ENCODE peak calls at places on chromosome 3, in eight cellular contexts. One of them, this sample, is unnamed.
A peak's percentile ranks its signal among the peaks of the same experiment; 100 is the strongest.

GRCh38 chr3:183754052-183754451 is 56.5 kb downstream of the YEATS2 start:
- DNase-seq in NCI-H524 treated with DMSO at 0.1 percent for 48 hours: no peak
- DNase-seq in AG20443: no peak
- DNase-seq in substantia nigra: no peak
- DNase-seq in stimulated activated CD4-positive, alpha-beta T cell treated with anti-CD3 and anti-CD28 coated beads, Interleukin-15, amount 100 ng/mL, for 48 hours: no peak
- DNase-seq in M059J: no peak
- DNase-seq in astrocyte of the spinal cord: no peak
- DNase-seq in RWPE1: no peak
- DNase-seq in this sample: no peak

GRCh38 chr3:69212411-69213160 is 90.2 kb upstream of the LMOD3 start:
- DNase-seq in RWPE1: peak; percentile 51
- DNase-seq in AG20443: no peak
- DNase-seq in stimulated activated CD4-positive, alpha-beta T cell treated with anti-CD3 and anti-CD28 coated beads, Interleukin-15, amount 100 ng/mL, for 48 hours: no peak
- DNase-seq in astrocyte of the spinal cord: peak; percentile 83
- DNase-seq in NCI-H524 treated with DMSO at 0.1 percent for 48 hours: no peak
- DNase-seq in substantia nigra: no peak
- DNase-seq in M059J: peak; percentile 64
- DNase-seq in this sample: peak; percentile 47

GRCh38 chr3:129310111-129310601 is 31.5 kb downstream of the HMCES start:
- DNase-seq in AG20443: peak; percentile 1
- DNase-seq in astrocyte of the spinal cord: no peak
- DNase-seq in M059J: no peak
- DNase-seq in RWPE1: peak; percentile 86
- DNase-seq in stimulated activated CD4-positive, alpha-beta T cell treated with anti-CD3 and anti-CD28 coated beads, Interleukin-15, amount 100 ng/mL, for 48 hours: no peak
- DNase-seq in NCI-H524 treated with DMSO at 0.1 percent for 48 hours: no peak
- DNase-seq in substantia nigra: no peak
- DNase-seq in this sample: peak; percentile 69

GRCh38 chr3:131503328-131503650 is 518 bp upstream of the MRPL3 start:
- DNase-seq in substantia nigra: no peak
- DNase-seq in M059J: peak; percentile 8
- DNase-seq in NCI-H524 treated with DMSO at 0.1 percent for 48 hours: no peak
- DNase-seq in astrocyte of the spinal cord: no peak
- DNase-seq in RWPE1: no peak
- DNase-seq in stimulated activated CD4-positive, alpha-beta T cell treated with anti-CD3 and anti-CD28 coated beads, Interleukin-15, amount 100 ng/mL, for 48 hours: no peak
- DNase-seq in AG20443: peak; percentile 30
- DNase-seq in this sample: no peak

GRCh38 chr3:42867138-42867537 is 8.5 kb downstream of the CYP8B1 start:
- DNase-seq in substantia nigra: no peak
- DNase-seq in AG20443: no peak
- DNase-seq in NCI-H524 treated with DMSO at 0.1 percent for 48 hours: no peak
- DNase-seq in stimulated activated CD4-positive, alpha-beta T cell treated with anti-CD3 and anti-CD28 coated beads, Interleukin-15, amount 100 ng/mL, for 48 hours: no peak
- DNase-seq in M059J: no peak
- DNase-seq in RWPE1: no peak
- DNase-seq in astrocyte of the spinal cord: no peak
- DNase-seq in this sample: no peak

GRCh38 chr3:147423601-147424324 is 14.6 kb downstream of the ZIC1 start:
- DNase-seq in NCI-H524 treated with DMSO at 0.1 percent for 48 hours: no peak
- DNase-seq in M059J: no peak
- DNase-seq in astrocyte of the spinal cord: peak; percentile 67
- DNase-seq in stimulated activated CD4-positive, alpha-beta T cell treated with anti-CD3 and anti-CD28 coated beads, Interleukin-15, amount 100 ng/mL, for 48 hours: no peak
- DNase-seq in RWPE1: no peak
- DNase-seq in substantia nigra: no peak
- DNase-seq in AG20443: no peak
- DNase-seq in this sample: no peak

GRCh38 chr3:149342413-149343340 is 9.2 kb upstream of the TM4SF18 start:
- DNase-seq in AG20443: peak; percentile 56
- DNase-seq in RWPE1: no peak
- DNase-seq in astrocyte of the spinal cord: peak; percentile 78
- DNase-seq in NCI-H524 treated with DMSO at 0.1 percent for 48 hours: no peak
- DNase-seq in M059J: peak; percentile 95
- DNase-seq in substantia nigra: no peak
- DNase-seq in stimulated activated CD4-positive, alpha-beta T cell treated with anti-CD3 and anti-CD28 coated beads, Interleukin-15, amount 100 ng/mL, for 48 hours: no peak
- DNase-seq in this sample: no peak

GRCh38 chr3:95049841-95050240 is 987.0 kb downstream of the NSUN3 start:
- DNase-seq in astrocyte of the spinal cord: no peak
- DNase-seq in stimulated activated CD4-positive, alpha-beta T cell treated with anti-CD3 and anti-CD28 coated beads, Interleukin-15, amount 100 ng/mL, for 48 hours: no peak
- DNase-seq in RWPE1: no peak
- DNase-seq in M059J: no peak
- DNase-seq in NCI-H524 treated with DMSO at 0.1 percent for 48 hours: no peak
- DNase-seq in AG20443: no peak
- DNase-seq in substantia nigra: no peak
- DNase-seq in this sample: no peak

GRCh38 chr3:172461530-172462138 is 13.4 kb upstream of the GHSR start:
- DNase-seq in RWPE1: peak; percentile 56
- DNase-seq in AG20443: peak; percentile 50
- DNase-seq in NCI-H524 treated with DMSO at 0.1 percent for 48 hours: peak; percentile 18
- DNase-seq in stimulated activated CD4-positive, alpha-beta T cell treated with anti-CD3 and anti-CD28 coated beads, Interleukin-15, amount 100 ng/mL, for 48 hours: no peak
- DNase-seq in M059J: peak; percentile 46
- DNase-seq in astrocyte of the spinal cord: peak; percentile 28
- DNase-seq in substantia nigra: no peak
- DNase-seq in this sample: peak; percentile 48

GRCh38 chr3:171462224-171462623 is 2.0 kb upstream of the TNIK start:
- DNase-seq in M059J: peak; percentile 39
- DNase-seq in RWPE1: no peak
- DNase-seq in AG20443: no peak
- DNase-seq in astrocyte of the spinal cord: no peak
- DNase-seq in NCI-H524 treated with DMSO at 0.1 percent for 48 hours: peak; percentile 67
- DNase-seq in substantia nigra: no peak
- DNase-seq in stimulated activated CD4-positive, alpha-beta T cell treated with anti-CD3 and anti-CD28 coated beads, Interleukin-15, amount 100 ng/mL, for 48 hours: no peak
- DNase-seq in this sample: no peak

GRCh38 chr3:54691230-54691900 is 236.5 kb downstream of the LRTM1 start:
- DNase-seq in AG20443: no peak
- DNase-seq in stimulated activated CD4-positive, alpha-beta T cell treated with anti-CD3 and anti-CD28 coated beads, Interleukin-15, amount 100 ng/mL, for 48 hours: no peak
- DNase-seq in NCI-H524 treated with DMSO at 0.1 percent for 48 hours: no peak
- DNase-seq in RWPE1: no peak
- DNase-seq in substantia nigra: no peak
- DNase-seq in M059J: peak; percentile 56
- DNase-seq in astrocyte of the spinal cord: no peak
- DNase-seq in this sample: no peak

GRCh38 chr3:25350741-25351140 is 77.3 kb upstream of the RARB start:
- DNase-seq in substantia nigra: no peak
- DNase-seq in M059J: no peak
- DNase-seq in RWPE1: no peak
- DNase-seq in stimulated activated CD4-positive, alpha-beta T cell treated with anti-CD3 and anti-CD28 coated beads, Interleukin-15, amount 100 ng/mL, for 48 hours: no peak
- DNase-seq in astrocyte of the spinal cord: no peak
- DNase-seq in NCI-H524 treated with DMSO at 0.1 percent for 48 hours: no peak
- DNase-seq in AG20443: no peak
- DNase-seq in this sample: no peak

GRCh38 chr3:48926425-48927392 is 8.1 kb downstream of the ARIH2 start:
- DNase-seq in NCI-H524 treated with DMSO at 0.1 percent for 48 hours: no peak
- DNase-seq in substantia nigra: no peak
- DNase-seq in RWPE1: no peak
- DNase-seq in M059J: peak; percentile 27
- DNase-seq in stimulated activated CD4-positive, alpha-beta T cell treated with anti-CD3 and anti-CD28 coated beads, Interleukin-15, amount 100 ng/mL, for 48 hours: no peak
- DNase-seq in AG20443: no peak
- DNase-seq in astrocyte of the spinal cord: no peak
- DNase-seq in this sample: peak; percentile 13

GRCh38 chr3:86929046-86929445 is 61.9 kb downstream of the VGLL3 start:
- DNase-seq in substantia nigra: no peak
- DNase-seq in AG20443: no peak
- DNase-seq in astrocyte of the spinal cord: no peak
- DNase-seq in NCI-H524 treated with DMSO at 0.1 percent for 48 hours: no peak
- DNase-seq in stimulated activated CD4-positive, alpha-beta T cell treated with anti-CD3 and anti-CD28 coated beads, Interleukin-15, amount 100 ng/mL, for 48 hours: no peak
- DNase-seq in RWPE1: no peak
- DNase-seq in M059J: peak; percentile 4
- DNase-seq in this sample: no peak

GRCh38 chr3:165635791-165636681 is 201.2 kb downstream of the BCHE start:
- DNase-seq in AG20443: no peak
- DNase-seq in M059J: no peak
- DNase-seq in substantia nigra: no peak
- DNase-seq in astrocyte of the spinal cord: peak; percentile 8
- DNase-seq in stimulated activated CD4-positive, alpha-beta T cell treated with anti-CD3 and anti-CD28 coated beads, Interleukin-15, amount 100 ng/mL, for 48 hours: no peak
- DNase-seq in NCI-H524 treated with DMSO at 0.1 percent for 48 hours: no peak
- DNase-seq in RWPE1: no peak
- DNase-seq in this sample: no peak

GRCh38 chr3:182810574-182811268 is 17.4 kb downstream of the ATP11B start:
- DNase-seq in stimulated activated CD4-positive, alpha-beta T cell treated with anti-CD3 and anti-CD28 coated beads, Interleukin-15, amount 100 ng/mL, for 48 hours: no peak
- DNase-seq in M059J: no peak
- DNase-seq in AG20443: no peak
- DNase-seq in NCI-H524 treated with DMSO at 0.1 percent for 48 hours: no peak
- DNase-seq in RWPE1: no peak
- DNase-seq in astrocyte of the spinal cord: peak; percentile 25
- DNase-seq in substantia nigra: no peak
- DNase-seq in this sample: no peak

GRCh38 chr3:130773371-130773770 is 26.7 kb upstream of the PIK3R4 start:
- DNase-seq in substantia nigra: no peak
- DNase-seq in NCI-H524 treated with DMSO at 0.1 percent for 48 hours: no peak
- DNase-seq in stimulated activated CD4-positive, alpha-beta T cell treated with anti-CD3 and anti-CD28 coated beads, Interleukin-15, amount 100 ng/mL, for 48 hours: no peak
- DNase-seq in AG20443: peak; percentile 12
- DNase-seq in RWPE1: no peak
- DNase-seq in astrocyte of the spinal cord: peak; percentile 16
- DNase-seq in M059J: no peak
- DNase-seq in this sample: no peak

GRCh38 chr3:88824646-88825303 is 282.6 kb upstream of the EPHA3 start:
- DNase-seq in substantia nigra: no peak
- DNase-seq in astrocyte of the spinal cord: peak; percentile 65
- DNase-seq in RWPE1: no peak
- DNase-seq in M059J: no peak
- DNase-seq in stimulated activated CD4-positive, alpha-beta T cell treated with anti-CD3 and anti-CD28 coated beads, Interleukin-15, amount 100 ng/mL, for 48 hours: no peak
- DNase-seq in NCI-H524 treated with DMSO at 0.1 percent for 48 hours: no peak
- DNase-seq in AG20443: no peak
- DNase-seq in this sample: no peak

GRCh38 chr3:40873934-40874699 is 325.2 kb upstream of the CTNNB1 start:
- DNase-seq in NCI-H524 treated with DMSO at 0.1 percent for 48 hours: no peak
- DNase-seq in stimulated activated CD4-positive, alpha-beta T cell treated with anti-CD3 and anti-CD28 coated beads, Interleukin-15, amount 100 ng/mL, for 48 hours: no peak
- DNase-seq in astrocyte of the spinal cord: no peak
- DNase-seq in RWPE1: no peak
- DNase-seq in M059J: no peak
- DNase-seq in substantia nigra: no peak
- DNase-seq in AG20443: no peak
- DNase-seq in this sample: no peak

GRCh38 chr3:185559706-185560090 is 7.3 kb upstream of the LIPH start:
- DNase-seq in astrocyte of the spinal cord: no peak
- DNase-seq in substantia nigra: no peak
- DNase-seq in AG20443: no peak
- DNase-seq in stimulated activated CD4-positive, alpha-beta T cell treated with anti-CD3 and anti-CD28 coated beads, Interleukin-15, amount 100 ng/mL, for 48 hours: no peak
- DNase-seq in NCI-H524 treated with DMSO at 0.1 percent for 48 hours: no peak
- DNase-seq in M059J: no peak
- DNase-seq in RWPE1: no peak
- DNase-seq in this sample: no peak

GRCh38 chr3:113002676-113003075 is 11.9 kb downstream of the GTPBP8 start:
- DNase-seq in astrocyte of the spinal cord: no peak
- DNase-seq in NCI-H524 treated with DMSO at 0.1 percent for 48 hours: no peak
- DNase-seq in stimulated activated CD4-positive, alpha-beta T cell treated with anti-CD3 and anti-CD28 coated beads, Interleukin-15, amount 100 ng/mL, for 48 hours: peak; percentile 38
- DNase-seq in M059J: peak; percentile 50
- DNase-seq in AG20443: no peak
- DNase-seq in substantia nigra: no peak
- DNase-seq in RWPE1: no peak
- DNase-seq in this sample: no peak

GRCh38 chr3:185880600-185880999 is 55.8 kb upstream of the IGF2BP2 start:
- DNase-seq in AG20443: no peak
- DNase-seq in substantia nigra: no peak
- DNase-seq in NCI-H524 treated with DMSO at 0.1 percent for 48 hours: no peak
- DNase-seq in RWPE1: no peak
- DNase-seq in astrocyte of the spinal cord: no peak
- DNase-seq in M059J: peak; percentile 34
- DNase-seq in stimulated activated CD4-positive, alpha-beta T cell treated with anti-CD3 and anti-CD28 coated beads, Interleukin-15, amount 100 ng/mL, for 48 hours: no peak
- DNase-seq in this sample: no peak

GRCh38 chr3:127914584-127914983 is 448 bp upstream of the KBTBD12 start:
- DNase-seq in RWPE1: no peak
- DNase-seq in substantia nigra: no peak
- DNase-seq in astrocyte of the spinal cord: no peak
- DNase-seq in M059J: peak; percentile 32
- DNase-seq in stimulated activated CD4-positive, alpha-beta T cell treated with anti-CD3 and anti-CD28 coated beads, Interleukin-15, amount 100 ng/mL, for 48 hours: no peak
- DNase-seq in AG20443: no peak
- DNase-seq in NCI-H524 treated with DMSO at 0.1 percent for 48 hours: no peak
- DNase-seq in this sample: no peak

GRCh38 chr3:63863150-63864007 is at the start of the genes ATXN7 and THOC7:
- DNase-seq in stimulated activated CD4-positive, alpha-beta T cell treated with anti-CD3 and anti-CD28 coated beads, Interleukin-15, amount 100 ng/mL, for 48 hours: peak; percentile 40
- DNase-seq in AG20443: peak; percentile 90
- DNase-seq in RWPE1: peak; percentile 55
- DNase-seq in NCI-H524 treated with DMSO at 0.1 percent for 48 hours: no peak
- DNase-seq in substantia nigra: peak; percentile 35
- DNase-seq in M059J: peak; percentile 45
- DNase-seq in astrocyte of the spinal cord: peak; percentile 57
- DNase-seq in this sample: peak; percentile 85

GRCh38 chr3:76403556-76403955 is 618.2 kb upstream of the ZNF717 start:
- DNase-seq in RWPE1: no peak
- DNase-seq in stimulated activated CD4-positive, alpha-beta T cell treated with anti-CD3 and anti-CD28 coated beads, Interleukin-15, amount 100 ng/mL, for 48 hours: no peak
- DNase-seq in M059J: no peak
- DNase-seq in AG20443: no peak
- DNase-seq in substantia nigra: no peak
- DNase-seq in NCI-H524 treated with DMSO at 0.1 percent for 48 hours: no peak
- DNase-seq in astrocyte of the spinal cord: peak; percentile 15
- DNase-seq in this sample: no peak

GRCh38 chr3:168820748-168821445 is 725.2 kb upstream of the GOLIM4 start:
- DNase-seq in astrocyte of the spinal cord: no peak
- DNase-seq in AG20443: no peak
- DNase-seq in RWPE1: no peak
- DNase-seq in substantia nigra: no peak
- DNase-seq in NCI-H524 treated with DMSO at 0.1 percent for 48 hours: no peak
- DNase-seq in M059J: no peak
- DNase-seq in stimulated activated CD4-positive, alpha-beta T cell treated with anti-CD3 and anti-CD28 coated beads, Interleukin-15, amount 100 ng/mL, for 48 hours: no peak
- DNase-seq in this sample: no peak

GRCh38 chr3:13528217-13528801 is 20.6 kb upstream of the FBLN2 start:
- DNase-seq in astrocyte of the spinal cord: no peak
- DNase-seq in NCI-H524 treated with DMSO at 0.1 percent for 48 hours: no peak
- DNase-seq in M059J: peak; percentile 39
- DNase-seq in substantia nigra: no peak
- DNase-seq in AG20443: no peak
- DNase-seq in stimulated activated CD4-positive, alpha-beta T cell treated with anti-CD3 and anti-CD28 coated beads, Interleukin-15, amount 100 ng/mL, for 48 hours: no peak
- DNase-seq in RWPE1: no peak
- DNase-seq in this sample: peak; percentile 42

GRCh38 chr3:195570912-195571311 is 12.8 kb downstream of the APOD start:
- DNase-seq in AG20443: no peak
- DNase-seq in substantia nigra: no peak
- DNase-seq in astrocyte of the spinal cord: no peak
- DNase-seq in stimulated activated CD4-positive, alpha-beta T cell treated with anti-CD3 and anti-CD28 coated beads, Interleukin-15, amount 100 ng/mL, for 48 hours: no peak
- DNase-seq in NCI-H524 treated with DMSO at 0.1 percent for 48 hours: no peak
- DNase-seq in M059J: no peak
- DNase-seq in RWPE1: no peak
- DNase-seq in this sample: no peak

GRCh38 chr3:164522073-164522763 is 556.1 kb downstream of the SI start:
- DNase-seq in M059J: no peak
- DNase-seq in substantia nigra: no peak
- DNase-seq in stimulated activated CD4-positive, alpha-beta T cell treated with anti-CD3 and anti-CD28 coated beads, Interleukin-15, amount 100 ng/mL, for 48 hours: no peak
- DNase-seq in NCI-H524 treated with DMSO at 0.1 percent for 48 hours: no peak
- DNase-seq in AG20443: no peak
- DNase-seq in astrocyte of the spinal cord: no peak
- DNase-seq in RWPE1: no peak
- DNase-seq in this sample: no peak

GRCh38 chr3:110966966-110967663 is 104.5 kb upstream of the NECTIN3 start:
- DNase-seq in astrocyte of the spinal cord: no peak
- DNase-seq in stimulated activated CD4-positive, alpha-beta T cell treated with anti-CD3 and anti-CD28 coated beads, Interleukin-15, amount 100 ng/mL, for 48 hours: no peak
- DNase-seq in NCI-H524 treated with DMSO at 0.1 percent for 48 hours: no peak
- DNase-seq in M059J: no peak
- DNase-seq in substantia nigra: no peak
- DNase-seq in AG20443: no peak
- DNase-seq in RWPE1: no peak
- DNase-seq in this sample: no peak

GRCh38 chr3:112007641-112008040 is 8.9 kb downstream of the TAGLN3 start:
- DNase-seq in NCI-H524 treated with DMSO at 0.1 percent for 48 hours: no peak
- DNase-seq in stimulated activated CD4-positive, alpha-beta T cell treated with anti-CD3 and anti-CD28 coated beads, Interleukin-15, amount 100 ng/mL, for 48 hours: no peak
- DNase-seq in astrocyte of the spinal cord: no peak
- DNase-seq in M059J: peak; percentile 34
- DNase-seq in RWPE1: no peak
- DNase-seq in AG20443: peak; percentile 24
- DNase-seq in substantia nigra: no peak
- DNase-seq in this sample: no peak

GRCh38 chr3:173275740-173276139 is 121.8 kb upstream of the NLGN1 start:
- DNase-seq in astrocyte of the spinal cord: no peak
- DNase-seq in substantia nigra: no peak
- DNase-seq in M059J: peak; percentile 11
- DNase-seq in stimulated activated CD4-positive, alpha-beta T cell treated with anti-CD3 and anti-CD28 coated beads, Interleukin-15, amount 100 ng/mL, for 48 hours: no peak
- DNase-seq in AG20443: no peak
- DNase-seq in RWPE1: no peak
- DNase-seq in NCI-H524 treated with DMSO at 0.1 percent for 48 hours: no peak
- DNase-seq in this sample: no peak

GRCh38 chr3:66858656-66859381 is 139.3 kb upstream of the KBTBD8 start:
- DNase-seq in astrocyte of the spinal cord: no peak
- DNase-seq in substantia nigra: no peak
- DNase-seq in M059J: no peak
- DNase-seq in RWPE1: no peak
- DNase-seq in AG20443: no peak
- DNase-seq in stimulated activated CD4-positive, alpha-beta T cell treated with anti-CD3 and anti-CD28 coated beads, Interleukin-15, amount 100 ng/mL, for 48 hours: no peak
- DNase-seq in NCI-H524 treated with DMSO at 0.1 percent for 48 hours: no peak
- DNase-seq in this sample: no peak

GRCh38 chr3:196969660-196970546 is 1.3 kb upstream of the PIGZ start:
- DNase-seq in astrocyte of the spinal cord: peak; percentile 29
- DNase-seq in NCI-H524 treated with DMSO at 0.1 percent for 48 hours: no peak
- DNase-seq in RWPE1: peak; percentile 68
- DNase-seq in M059J: peak; percentile 58
- DNase-seq in substantia nigra: no peak
- DNase-seq in stimulated activated CD4-positive, alpha-beta T cell treated with anti-CD3 and anti-CD28 coated beads, Interleukin-15, amount 100 ng/mL, for 48 hours: peak; percentile 40
- DNase-seq in AG20443: peak; percentile 94
- DNase-seq in this sample: peak; percentile 86

This sample was measured in hepatocyte.